ENCODE peak calls at places on chromosomes 6 and 20, in four cellular contexts. F is EH, J is NCI-H2029 treated with DMSO at 0.1 percent for 48 hours, X is RKO. V is an unnamed sample.

GRCh38 chr6:158279615-158280014 is 32.6 kb upstream of the TULP4 start:
- DNase-seq in F (no peak), J (no peak), X (no peak), V (no peak)

GRCh38 chr20:13221673-13222318 is 722 bp downstream of the ISM1 start:
- DNase-seq in F (peak), J (no peak), X (no peak), V (peak)

GRCh38 chr6:79872986-79873385 is 74.4 kb downstream of the ELOVL4 start:
- DNase-seq in F (peak), J (no peak), X (peak), V (no peak)

GRCh38 chr6:135871296-135871695 is 19.8 kb downstream of the PDE7B start:
- DNase-seq in F (peak), J (no peak), X (no peak), V (peak)

GRCh38 chr6:21856096-21856825 is 262.7 kb downstream of the SOX4 start:
- DNase-seq in F (peak), J (no peak), X (peak), V (no peak)

GRCh38 chr6:143549630-143550268 is 38.2 kb upstream of the FUCA2 start:
- DNase-seq in F (no peak), J (no peak), X (no peak), V (no peak)

GRCh38 chr20:16205505-16205904 is 367.7 kb downstream of the KIF16B start:
- DNase-seq in F (peak), J (no peak), X (no peak), V (no peak)

GRCh38 chr6:105909084-105909483 is 177.1 kb upstream of the PRDM1 start:
- DNase-seq in F (no peak), J (no peak), X (no peak), V (no peak)

GRCh38 chr20:16240355-16240754 is 332.9 kb downstream of the KIF16B start:
- DNase-seq in F (no peak), J (no peak), X (no peak), V (no peak)